ENCODE peak calls at places on chromosomes 13 and 19, in five cellular contexts. D is OCI-M1, R is NCI-H2107, V is Ammon's horn, Y is ascending aorta. S is an unnamed sample.

GRCh38 chr13:94480672-94481145 is 1.2 kb upstream of the DCT start:
- DNase-seq in D (peak; percentile 34), R (no peak), V (peak; percentile 18), Y (no peak), S (no peak)

GRCh38 chr13:97843201-97843600 is 110.3 kb upstream of the IPO5 start:
- DNase-seq in D (no peak), R (no peak), V (no peak), Y (no peak), S (no peak)

GRCh38 chr13:87208636-87209035 is 462.5 kb upstream of the SLITRK5 start:
- DNase-seq in D (no peak), R (no peak), V (no peak), Y (no peak), S (no peak)

GRCh38 chr19:11064831-11065303 is 24.4 kb upstream of the LDLR start:
- DNase-seq in D (peak; percentile 86), R (no peak), V (no peak), Y (no peak), S (no peak)

GRCh38 chr19:54518844-54519243 is 16.2 kb downstream of the LAIR2 start:
- DNase-seq in D (peak; percentile 13), R (no peak), V (no peak), Y (no peak), S (no peak)

GRCh38 chr13:45105895-45106294 is 14.4 kb upstream of the GTF2F2 start:
- DNase-seq in D (no peak), R (no peak), V (no peak), Y (no peak), S (no peak)

GRCh38 chr13:76723551-76724232 is 162.5 kb downstream of the KCTD12 start:
- DNase-seq in D (no peak), R (no peak), V (peak; percentile 57), Y (no peak), S (no peak)

GRCh38 chr13:99626461-99627082 is 125.3 kb downstream of the TM9SF2 start:
- DNase-seq in D (no peak), R (no peak), V (no peak), Y (no peak), S (no peak)

GRCh38 chr13:93231867-93232266 is 5.3 kb downstream of the GPC6 start:
- DNase-seq in D (no peak), R (no peak), V (no peak), Y (no peak), S (no peak)

GRCh38 chr19:29783627-29784190 is 28.1 kb upstream of the CCNE1 start:
- DNase-seq in D (no peak), R (no peak), V (no peak), Y (no peak), S (no peak)

GRCh38 chr19:2575734-2576481 is 100.0 kb downstream of the GADD45B start:
- DNase-seq in D (no peak), R (peak; percentile 9), V (peak; percentile 17), Y (peak; percentile 78), S (no peak)

GRCh38 chr19:13149628-13150186 is 468 bp downstream of the STX10 start:
- DNase-seq in D (peak; percentile 50), R (no peak), V (peak; percentile 35), Y (peak; percentile 14), S (no peak)

GRCh38 chr13:114007566-114007965 is 33.7 kb upstream of the C13orf46 start:
- DNase-seq in D (no peak), R (no peak), V (no peak), Y (no peak), S (no peak)

GRCh38 chr19:34345934-34346333 is 19.1 kb upstream of the GPI start:
- DNase-seq in D (peak; percentile 89), R (peak; percentile 7), V (peak; percentile 86), Y (no peak), S (no peak)

GRCh38 chr13:66640231-66640630 is 589.9 kb downstream of the PCDH9 start:
- DNase-seq in D (no peak), R (no peak), V (no peak), Y (no peak), S (no peak)

GRCh38 chr13:114148521-114148855 is 16.1 kb upstream of the RASA3 start:
- DNase-seq in D (no peak), R (no peak), V (no peak), Y (no peak), S (no peak)

GRCh38 chr13:50798923-50799322 is 44.6 kb downstream of the DLEU7 start:
- DNase-seq in D (peak; percentile 22), R (no peak), V (no peak), Y (no peak), S (no peak)

GRCh38 chr13:52344108-52344507 is 61.9 kb downstream of the THSD1 start:
- DNase-seq in D (no peak), R (no peak), V (no peak), Y (no peak), S (no peak)

GRCh38 chr19:4077800-4078683 is 11.3 kb upstream of the ZBTB7A start:
- DNase-seq in D (peak; percentile 75), R (no peak), V (no peak), Y (no peak), S (no peak)

GRCh38 chr13:113015826-113016525 is 47.0 kb downstream of the MCF2L start:
- DNase-seq in D (no peak), R (no peak), V (no peak), Y (no peak), S (no peak)

GRCh38 chr19:18093439-18094161 is 4.0 kb upstream of the MAST3 start:
- DNase-seq in D (peak; percentile 73), R (no peak), V (no peak), Y (no peak), S (no peak)

GRCh38 chr13:112182831-112183543 is 116.0 kb downstream of the SOX1 start:
- DNase-seq in D (no peak), R (no peak), V (no peak), Y (no peak), S (no peak)

GRCh38 chr19:58568731-58569130 is 4.4 kb downstream of the MZF1 start:
- DNase-seq in D (no peak), R (no peak), V (no peak), Y (no peak), S (no peak)

GRCh38 chr13:32153056-32153455 is 121.5 kb downstream of the FRY start:
- DNase-seq in D (no peak), R (no peak), V (peak; percentile 10), Y (no peak), S (no peak)

GRCh38 chr19:9144920-9145319 is 4.7 kb downstream of the ZNF317 start:
- DNase-seq in D (peak; percentile 34), R (no peak), V (no peak), Y (no peak), S (no peak)

GRCh38 chr13:20828540-20829364 is 55.0 kb upstream of the EEF1AKMT1 start:
- DNase-seq in D (peak; percentile 77), R (peak; percentile 15), V (peak; percentile 65), Y (no peak), S (no peak)

GRCh38 chr13:94673841-94674240 is 38.5 kb downstream of the SOX21 start:
- DNase-seq in D (peak; percentile 58), R (no peak), V (no peak), Y (no peak), S (no peak)

S was measured in NCI-H1417 treated with DMSO at 0.1 percent for 48 hours.